ENCODE peak calls at places on chromosomes 13 and 19, in five cellular contexts. G is naive thymus-derived CD8-positive, alpha-beta T cell; M is activated CD8-positive, alpha-beta memory T cell treated with anti-CD3 and anti-CD28 coated beads, Interleukin-2, amount 10 ng/mL, durations not matched to agents 7 days and 5 days; I is heart right ventricle; K is activated naive CD4-positive, alpha-beta T cell treated with anti-CD3 and anti-CD28 coated beads, Interleukin-2, amount 50 U/mL, for 72 hours. R is an unnamed sample.

GRCh38 chr13:109778102-109778542 is 8.3 kb downstream of the IRS2 start:
- ATAC-seq in G (no peak), M (no peak), I (no peak), K (peak; percentile 48), R (no peak)

GRCh38 chr13:80654638-80655249 is 313.8 kb upstream of the SPRY2 start:
- ATAC-seq in G (no peak), M (no peak), I (peak; percentile 82), K (no peak), R (peak; percentile 54)

GRCh38 chr13:48476215-48476614 is 56.7 kb downstream of the RCBTB2 start:
- ATAC-seq in G (no peak), M (no peak), I (no peak), K (no peak), R (no peak)

GRCh38 chr19:47124937-47125668 is 5.5 kb upstream of the SAE1 start:
- ATAC-seq in G (peak; percentile 74), M (peak; percentile 63), I (peak; percentile 50), K (peak; percentile 55), R (no peak)

GRCh38 chr13:45332831-45333219 is 8.2 kb downstream of the TPT1 start:
- ATAC-seq in G (no peak), M (no peak), I (no peak), K (no peak), R (no peak)

GRCh38 chr19:16022681-16023557 is 53.4 kb upstream of the TPM4 start:
- ATAC-seq in G (no peak), M (no peak), I (no peak), K (no peak), R (no peak)

GRCh38 chr13:95957331-95957730 is 95.9 kb downstream of the UGGT2 start:
- ATAC-seq in G (no peak), M (no peak), I (no peak), K (no peak), R (no peak)

GRCh38 chr19:58451358-58452101 is at the start of gene ZNF324B:
- ATAC-seq in G (peak; percentile 93), M (peak; percentile 98), I (peak; percentile 97), K (peak; percentile 98), R (peak; percentile 99)

GRCh38 chr13:92413452-92413851 is 813.2 kb upstream of the GPC6 start:
- ATAC-seq in G (no peak), M (no peak), I (no peak), K (no peak), R (no peak)

GRCh38 chr19:10510301-10510802 is 6.9 kb downstream of the S1PR5 start:
- ATAC-seq in G (peak; percentile 32), M (no peak), I (no peak), K (no peak), R (peak; percentile 24)

GRCh38 chr13:113020323-113021080 is 51.5 kb downstream of the MCF2L start:
- ATAC-seq in G (no peak), M (no peak), I (no peak), K (no peak), R (peak; percentile 55)